ENCODE peak calls at places on chromosomes 3 and 15, in eight cellular contexts. G, J, X, T, M, H, V and B are unnamed samples. For H3K9me3, H3K4me1 and H3K36me3, the result is how much of the 10 kb centered on the place peaks cover.

GRCh38 chr15:70309035-70309434 is 211.3 kb upstream of the TLE3 start:
- DNase-seq in G (no peak), J (no peak), X (no peak), T (no peak), M (no peak), H (no peak), V (no peak), B (no peak)

GRCh38 chr15:100988874-100989273 is 69.7 kb downstream of the LRRK1 start:
- DNase-seq in G (no peak), J (no peak), X (no peak), T (no peak), M (no peak), H (no peak), V (no peak), B (no peak)

GRCh38 chr3:112120485-112120836 is 12.6 kb downstream of the GCSAM start:
- DNase-seq in G (no peak), J (no peak), X (peak), T (no peak), M (no peak), H (no peak), V (no peak), B (no peak)

GRCh38 chr3:7536510-7536909 is 675.6 kb downstream of the GRM7 start:
- DNase-seq in G (no peak), J (no peak), X (no peak), T (no peak), M (no peak), H (no peak), V (no peak), B (no peak)

GRCh38 chr3:124730920-124731297 is 657 bp downstream of the UMPS start:
- DNase-seq in G (no peak), J (no peak), X (no peak), T (no peak), M (no peak), H (no peak), V (no peak), B (no peak)

GRCh38 chr15:99963096-99963825 is 230.0 kb upstream of the LYSMD4 start:
- DNase-seq in G (no peak), J (peak), X (no peak), T (no peak), M (no peak), H (no peak), V (no peak), B (no peak)

GRCh38 chr3:5251196-5251583 is 63.7 kb downstream of the EDEM1 start:
- DNase-seq in G (no peak), J (no peak), X (no peak), T (no peak), M (no peak), H (no peak), V (no peak), B (no peak)

GRCh38 chr15:92668620-92669019 is 13.0 kb upstream of the FAM174B start:
- DNase-seq in G (no peak), J (no peak), X (no peak), T (no peak), M (no peak), H (no peak), V (no peak), B (no peak)

GRCh38 chr15:98120561-98120960 is 160.1 kb downstream of the ARRDC4 start:
- DNase-seq in G (no peak), J (no peak), X (no peak), T (no peak), M (no peak), H (no peak), V (no peak), B (no peak)

GRCh38 chr15:37107071-37107753 is 6.9 kb upstream of the MEIS2 start:
- DNase-seq in G (no peak), J (no peak), X (no peak), T (no peak), M (no peak), H (no peak), V (no peak), B (no peak)

GRCh38 chr15:42775431-42775830 is 38.5 kb upstream of the CDAN1 start:
- DNase-seq in G (no peak), J (no peak), X (no peak), T (no peak), M (no peak), H (no peak), V (no peak), B (no peak)

GRCh38 chr3:185439745-185440466 is 58.9 kb downstream of the TMEM41A start:
- DNase-seq in G (no peak), J (no peak), X (no peak), T (no peak), M (no peak), H (no peak), V (no peak), B (no peak)

GRCh38 chr15:25088261-25088790 is 133.5 kb downstream of the SNRPN start:
- DNase-seq in G (no peak), J (no peak), X (no peak), T (no peak), M (no peak), H (no peak), V (no peak), B (no peak)
- H3K9me3 ChIP-seq in G (half or more), J (under half), X (under half), T (half or more), M (half or more), H (under half), V (under half), B (under half)

GRCh38 chr3:195897853-195898415 is 10.4 kb downstream of the TNK2 start:
- DNase-seq in G (no peak), J (no peak), X (no peak), T (peak), M (no peak), H (no peak), V (peak), B (no peak)
- H3K4me1 ChIP-seq in G (under half), J (under half), X (half or more), T (under half), M (half or more), H (under half), V (under half), B (under half)

GRCh38 chr3:154684440-154684839 is 254.4 kb upstream of the GPR149 start:
- DNase-seq in G (no peak), J (no peak), X (no peak), T (no peak), M (no peak), H (no peak), V (peak), B (no peak)

GRCh38 chr3:154690413-154690812 is 260.4 kb upstream of the GPR149 start:
- DNase-seq in G (no peak), J (no peak), X (no peak), T (no peak), M (no peak), H (no peak), V (no peak), B (no peak)
- H3K36me3 ChIP-seq in G (under half), J (under half), X (under half), T (under half), M (under half), H (under half), V (under half), B (under half)

GRCh38 chr15:81723758-81724157 is 322.1 kb downstream of the MEX3B start:
- DNase-seq in G (no peak), J (no peak), X (no peak), T (no peak), M (no peak), H (no peak), V (no peak), B (no peak)

GRCh38 chr15:81725590-81725989 is 320.2 kb downstream of the MEX3B start:
- DNase-seq in G (no peak), J (no peak), X (no peak), T (no peak), M (no peak), H (no peak), V (no peak), B (no peak)

GRCh38 chr15:81729340-81729739 is 316.5 kb downstream of the MEX3B start:
- DNase-seq in G (no peak), J (no peak), X (no peak), T (no peak), M (no peak), H (no peak), V (no peak), B (no peak)
- H3K9me3 ChIP-seq in G (under half), J (under half), X (under half), T (under half), M (under half), H (under half), V (under half), B (under half)

DNA sequence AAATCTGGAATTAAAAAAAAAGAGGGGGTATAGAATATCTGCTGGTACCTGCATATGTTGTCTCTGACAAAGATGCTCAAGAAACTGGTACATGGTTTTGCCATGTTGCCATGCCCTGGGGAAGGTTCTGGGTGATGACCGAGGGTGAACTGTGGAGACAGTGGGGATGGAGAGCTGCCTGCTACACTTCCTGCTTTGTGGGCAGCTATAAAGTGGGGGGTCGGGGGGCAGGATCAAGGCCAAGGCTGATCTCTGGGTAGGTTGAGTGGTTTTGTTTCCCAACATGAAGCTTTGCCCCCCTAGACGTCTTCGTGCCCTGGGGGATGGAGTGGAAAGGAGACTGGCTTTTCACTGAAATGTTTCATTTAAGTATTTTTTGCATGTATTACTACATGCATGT is 74.6 kb downstream of the IQSEC1 start:
- DNase-seq in G (no peak), J (no peak), X (no peak), T (no peak), M (no peak), H (no peak), V (no peak), B (no peak)
- H3K4me1 ChIP-seq in G (under half), J (under half), X (half or more), T (under half), M (under half), H (under half), V (under half), B (half or more)

GRCh38 chr3:31828007-31828406 is 153.1 kb downstream of the OSBPL10 start:
- DNase-seq in G (peak), J (no peak), X (no peak), T (no peak), M (no peak), H (no peak), V (no peak), B (no peak)

GRCh38 chr3:31831526-31832034 is 149.5 kb downstream of the OSBPL10 start:
- DNase-seq in G (no peak), J (no peak), X (no peak), T (no peak), M (no peak), H (no peak), V (no peak), B (no peak)

GRCh38 chr3:31832576-31832975 is 148.5 kb downstream of the OSBPL10 start:
- DNase-seq in G (peak), J (no peak), X (no peak), T (no peak), M (no peak), H (no peak), V (no peak), B (no peak)

GRCh38 chr3:31829826-31830426 is 151.1 kb downstream of the OSBPL10 start:
- DNase-seq in G (no peak), J (no peak), X (no peak), T (no peak), M (no peak), H (no peak), V (no peak), B (no peak)

DNA sequence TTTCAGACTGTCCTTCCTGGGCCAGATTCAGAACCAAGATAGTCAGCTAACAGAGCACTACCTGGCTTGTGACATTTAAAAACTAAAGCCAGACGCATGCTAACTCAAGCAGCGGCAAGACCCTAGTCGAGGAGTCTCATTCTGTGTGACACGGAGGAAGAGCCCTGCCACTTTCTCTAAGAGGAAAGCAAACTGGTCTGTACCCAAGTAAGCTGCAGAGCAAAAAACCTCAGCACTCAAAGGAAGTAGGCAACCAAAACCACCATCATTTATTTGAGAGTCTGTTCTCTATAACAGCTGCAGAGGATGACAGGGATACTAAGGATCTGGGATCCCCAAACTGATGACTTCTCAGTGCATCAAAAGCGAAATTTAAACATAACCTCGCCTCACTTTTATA is 152.1 kb downstream of the OSBPL10 start:
- DNase-seq in G (no peak), J (no peak), X (no peak), T (no peak), M (no peak), H (no peak), V (no peak), B (no peak)
- H3K36me3 ChIP-seq in G (under half), J (under half), X (half or more), T (under half), M (under half), H (under half), V (under half), B (under half)

DNA sequence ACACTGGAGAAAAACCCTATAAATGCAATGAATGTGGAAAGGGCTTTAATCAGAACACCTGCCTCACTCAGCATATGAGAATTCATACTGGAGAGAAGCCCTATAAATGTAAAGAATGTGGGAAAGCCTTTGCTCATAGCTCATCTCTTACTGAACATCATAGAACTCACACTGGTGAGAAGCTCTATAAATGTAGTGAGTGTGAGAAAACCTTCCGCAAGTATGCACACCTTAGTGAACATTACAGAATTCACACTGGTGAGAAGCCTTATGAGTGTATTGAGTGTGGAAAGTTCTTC is 7.4 kb upstream of the ZNF501 start:
- DNase-seq in G (no peak), J (no peak), X (no peak), T (no peak), M (no peak), H (no peak), V (no peak), B (no peak)
- H3K9me3 ChIP-seq in G (half or more), J (half or more), X (under half), T (half or more), M (half or more), H (under half), V (under half), B (half or more)